ENCODE peak calls at places on chromosomes 11 and 22, in five cellular contexts. F is AG09319; L is CD8-positive, alpha-beta T cell; Y is lower leg skin; T is mammary epithelial cell. C is an unnamed sample.

GRCh38 chr11:90803781-90804180 is 580.9 kb upstream of the CHORDC1 start:
- DNase-seq in F (no peak), L (no peak), Y (no peak), T (no peak), C (no peak)

GRCh38 chr22:25970996-25971811 is 198.1 kb upstream of the SEZ6L start:
- DNase-seq in F (no peak), L (no peak), Y (no peak), T (no peak), C (no peak)

GRCh38 chr11:65136515-65137096 is 2.3 kb upstream of the SYVN1 start:
- DNase-seq in F (no peak), L (no peak), Y (no peak), T (no peak), C (no peak)

GRCh38 chr11:2419638-2420501 is 19.3 kb downstream of the TSSC4 start:
- DNase-seq in F (peak; percentile 53), L (peak; percentile 46), Y (peak; percentile 94), T (peak; percentile 22), C (no peak)

GRCh38 chr11:58562375-58562800 is 13.3 kb downstream of the LPXN start:
- DNase-seq in F (no peak), L (no peak), Y (no peak), T (no peak), C (no peak)

GRCh38 chr11:34941688-34942087 is 25.3 kb downstream of the PDHX start:
- DNase-seq in F (no peak), L (no peak), Y (no peak), T (no peak), C (no peak)

GRCh38 chr11:9906043-9906791 is 242.3 kb downstream of the SWAP70 start:
- DNase-seq in F (peak; percentile 95), L (no peak), Y (no peak), T (peak; percentile 81), C (peak; percentile 58)

GRCh38 chr22:40387758-40388157 is 17.4 kb downstream of the SGSM3 start:
- DNase-seq in F (no peak), L (no peak), Y (no peak), T (no peak), C (no peak)

GRCh38 chr22:39529487-39529851 is 3.1 kb downstream of the RPS19BP1 start:
- DNase-seq in F (no peak), L (no peak), Y (no peak), T (no peak), C (no peak)

GRCh38 chr11:7278314-7278917 is 26.7 kb downstream of the SYT9 start:
- DNase-seq in F (peak; percentile 4), L (no peak), Y (no peak), T (peak; percentile 15), C (no peak)

GRCh38 chr22:43826142-43827093 is 14.3 kb upstream of the EFCAB6 start:
- DNase-seq in F (no peak), L (no peak), Y (peak; percentile 83), T (peak; percentile 68), C (peak; percentile 29)

GRCh38 chr11:110903830-110904229 is 191.6 kb upstream of the ARHGAP20 start:
- DNase-seq in F (no peak), L (no peak), Y (no peak), T (no peak), C (no peak)

GRCh38 chr22:27212617-27213177 is 555.3 kb downstream of the MIAT start:
- DNase-seq in F (peak; percentile 98), L (no peak), Y (peak; percentile 91), T (no peak), C (peak; percentile 100)

GRCh38 chr22:23008887-23009286 is 61.4 kb upstream of the GNAZ start:
- DNase-seq in F (no peak), L (no peak), Y (no peak), T (no peak), C (no peak)

GRCh38 chr11:32333335-32333991 is 101.9 kb downstream of the WT1 start:
- DNase-seq in F (peak; percentile 24), L (peak; percentile 18), Y (peak; percentile 86), T (peak; percentile 21), C (no peak)

GRCh38 chr11:127632546-127632945 is 632.0 kb upstream of the KIRREL3 start:
- DNase-seq in F (no peak), L (no peak), Y (no peak), T (no peak), C (no peak)

GRCh38 chr11:119094816-119095065 is 6.9 kb downstream of the DPAGT1 start:
- DNase-seq in F (peak; percentile 69), L (peak; percentile 43), Y (peak; percentile 95), T (peak; percentile 76), C (no peak)

GRCh38 chr11:70364198-70364597 is 34.1 kb upstream of the CTTN start:
- DNase-seq in F (no peak), L (no peak), Y (peak; percentile 21), T (no peak), C (no peak)

GRCh38 chr11:70365536-70365912 is 32.8 kb upstream of the CTTN start:
- DNase-seq in F (no peak), L (no peak), Y (peak; percentile 13), T (no peak), C (no peak)

GRCh38 chr11:70364745-70365535 is 33.4 kb upstream of the CTTN start:
- DNase-seq in F (no peak), L (peak; percentile 45), Y (peak; percentile 74), T (no peak), C (no peak)

GRCh38 chr11:70371241-70371640 is 27.1 kb upstream of the CTTN start:
- DNase-seq in F (no peak), L (no peak), Y (no peak), T (peak; percentile 7), C (no peak)

DNA sequence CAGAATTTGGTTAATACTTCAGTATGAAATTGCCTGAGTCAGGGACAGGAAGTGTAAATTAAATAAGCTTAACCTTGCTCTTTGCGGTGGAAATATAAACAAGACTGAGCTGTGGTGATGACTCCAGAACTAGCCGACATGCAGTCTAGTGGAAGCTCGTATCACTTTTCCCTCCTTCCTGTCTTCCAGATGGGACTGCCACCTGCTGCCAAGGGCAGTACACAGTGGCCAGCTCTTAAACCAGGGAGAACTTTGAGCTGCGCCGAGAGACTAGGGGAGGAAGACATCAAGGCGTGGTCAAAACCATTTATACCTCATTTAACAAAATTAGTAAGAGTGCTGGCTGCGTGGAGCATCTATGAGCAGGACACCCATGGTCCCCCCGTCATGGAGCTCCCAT is 31.3 kb upstream of the CTTN start:
- DNase-seq in F (no peak), L (no peak), Y (peak; percentile 31), T (no peak), C (no peak)
- TF ChIP-seq CTCF in F (no peak), L (no peak), Y (no peak), T (no peak), C (no peak)

GRCh38 chr11:101456812-101457211 is 127.0 kb downstream of the TRPC6 start:
- DNase-seq in F (no peak), L (no peak), Y (no peak), T (no peak), C (no peak)
- TF ChIP-seq CTCF in F (peak; percentile 32), L (no peak), Y (no peak), T (peak; percentile 46), C (peak; percentile 26)

DNA sequence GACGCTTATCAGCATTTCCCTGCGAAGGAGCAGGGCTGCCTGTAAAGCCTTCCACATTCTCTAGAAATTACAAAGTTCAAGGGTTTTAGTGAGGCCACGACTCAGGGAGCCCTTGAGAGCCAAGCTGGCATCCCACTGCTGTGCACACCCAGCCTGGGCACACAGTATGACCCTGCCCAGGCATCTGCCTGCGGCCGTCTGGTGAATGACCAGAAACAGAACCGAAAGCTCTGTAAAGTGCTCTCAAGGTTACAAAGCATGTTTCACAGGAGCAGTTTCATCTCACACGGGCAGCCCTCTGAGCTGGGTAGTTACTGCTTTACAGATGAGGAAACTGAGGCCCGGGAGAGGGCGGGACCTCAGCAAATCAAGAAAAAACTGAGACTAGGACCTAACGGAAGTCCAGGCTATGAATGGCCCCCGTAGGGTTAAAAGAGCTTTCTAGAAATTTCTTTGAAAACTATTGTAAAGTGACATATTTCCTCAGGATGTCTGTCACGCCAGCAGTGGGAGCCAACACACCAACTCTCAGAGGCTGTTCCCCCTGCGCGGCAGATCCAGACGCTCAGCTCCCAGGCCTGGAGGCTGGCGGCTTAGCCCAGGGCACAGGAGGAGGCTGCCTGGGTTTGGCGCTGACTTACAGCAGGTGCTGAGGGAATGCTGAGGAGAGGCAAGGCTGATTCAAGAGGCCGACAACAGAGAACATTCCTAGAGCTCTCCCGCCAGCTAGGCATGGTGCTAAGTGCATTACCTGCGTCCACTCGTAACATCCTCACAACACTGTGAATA is 7.7 kb upstream of the TCF20 start:
- DNase-seq in F (no peak), L (no peak), Y (peak; percentile 70), T (no peak), C (no peak)
- TF ChIP-seq CTCF in F (peak; percentile 6), L (no peak), Y (no peak), T (peak; percentile 30), C (peak; percentile 51)

GRCh38 chr11:94762208-94762607 is 5.9 kb upstream of the AMOTL1 start:
- DNase-seq in F (no peak), L (no peak), Y (no peak), T (no peak), C (no peak)
- TF ChIP-seq CTCF in F (peak; percentile 32), L (peak; percentile 24), Y (no peak), T (peak; percentile 42), C (peak; percentile 57)